ENCODE peak calls at places on chromosomes 2 and 18, in nine cellular contexts. L, K, O, I, W, T, G, Q and Y are unnamed samples.

GRCh38 chr2:28649481-28650260 is 102.0 kb upstream of the PPP1CB start:
- DNase-seq in L (no peak), K (no peak), O (peak), I (no peak), W (no peak), T (peak), G (no peak), Q (no peak), Y (no peak)

GRCh38 chr2:101037161-101037755 is 35.2 kb downstream of the RPL31 start:
- DNase-seq in L (no peak), K (no peak), O (no peak), I (no peak), W (no peak), T (no peak), G (no peak), Q (no peak), Y (no peak)

GRCh38 chr2:31384771-31385276 is 29.7 kb downstream of the XDH start:
- DNase-seq in L (peak), K (no peak), O (peak), I (no peak), W (peak), T (peak), G (no peak), Q (peak), Y (peak)

GRCh38 chr2:139214806-139215205 is 434.6 kb upstream of the NXPH2 start:
- DNase-seq in L (no peak), K (no peak), O (no peak), I (no peak), W (no peak), T (no peak), G (no peak), Q (no peak), Y (no peak)

GRCh38 chr2:225056330-225057073 is 14.2 kb upstream of the DOCK10 start:
- DNase-seq in L (peak), K (no peak), O (no peak), I (no peak), W (no peak), T (peak), G (no peak), Q (peak), Y (no peak)

GRCh38 chr2:226671177-226671676 is 128.4 kb downstream of the IRS1 start:
- DNase-seq in L (no peak), K (no peak), O (no peak), I (no peak), W (peak), T (peak), G (no peak), Q (no peak), Y (no peak)

GRCh38 chr2:239151201-239152131 is 249.4 kb downstream of the HDAC4 start:
- DNase-seq in L (no peak), K (peak), O (no peak), I (no peak), W (no peak), T (peak), G (peak), Q (no peak), Y (no peak)

GRCh38 chr2:47592381-47592780 is 189.4 kb downstream of the MSH2 start:
- DNase-seq in L (no peak), K (no peak), O (no peak), I (no peak), W (no peak), T (no peak), G (no peak), Q (no peak), Y (no peak)

GRCh38 chr18:45651269-45651668 is 36.0 kb downstream of the SLC14A2 start:
- DNase-seq in L (no peak), K (no peak), O (no peak), I (no peak), W (no peak), T (no peak), G (no peak), Q (no peak), Y (no peak)

GRCh38 chr2:177385151-177385550 is 7.4 kb upstream of the AGPS start:
- DNase-seq in L (no peak), K (peak), O (no peak), I (no peak), W (no peak), T (no peak), G (no peak), Q (no peak), Y (no peak)

GRCh38 chr2:119264781-119265692 is 41.4 kb downstream of the STEAP3 start:
- DNase-seq in L (peak), K (no peak), O (peak), I (peak), W (peak), T (peak), G (peak), Q (peak), Y (no peak)

GRCh38 chr2:96529376-96530143 is 7.0 kb upstream of the ARID5A start:
- DNase-seq in L (no peak), K (peak), O (no peak), I (no peak), W (no peak), T (no peak), G (no peak), Q (no peak), Y (no peak)

GRCh38 chr2:176423819-176424218 is 154.6 kb downstream of the MTX2 start:
- DNase-seq in L (no peak), K (no peak), O (no peak), I (no peak), W (no peak), T (no peak), G (no peak), Q (no peak), Y (no peak)

GRCh38 chr2:73920577-73921545 is 5.8 kb upstream of the DGUOK start:
- DNase-seq in L (no peak), K (peak), O (peak), I (peak), W (no peak), T (peak), G (no peak), Q (no peak), Y (no peak)

GRCh38 chr2:169232551-169233154 is 129.7 kb downstream of the LRP2 start:
- DNase-seq in L (no peak), K (no peak), O (no peak), I (no peak), W (no peak), T (no peak), G (no peak), Q (no peak), Y (no peak)

GRCh38 chr2:196592912-196593881 is 46.3 kb upstream of the CCDC150 start:
- DNase-seq in L (peak), K (peak), O (no peak), I (peak), W (peak), T (peak), G (peak), Q (peak), Y (no peak)

GRCh38 chr2:191612496-191612895 is 65.4 kb upstream of the NABP1 start:
- DNase-seq in L (peak), K (no peak), O (no peak), I (no peak), W (peak), T (peak), G (no peak), Q (peak), Y (peak)

GRCh38 chr2:72988726-72989273 is 71.5 kb downstream of the EMX1 start:
- DNase-seq in L (no peak), K (no peak), O (no peak), I (no peak), W (no peak), T (no peak), G (no peak), Q (no peak), Y (no peak)

GRCh38 chr2:163210430-163210918 is 371.9 kb upstream of the KCNH7 start:
- DNase-seq in L (peak), K (no peak), O (no peak), I (no peak), W (peak), T (peak), G (no peak), Q (peak), Y (no peak)

GRCh38 chr2:160906878-160907277 is 253.3 kb upstream of the TANK start:
- DNase-seq in L (no peak), K (no peak), O (no peak), I (no peak), W (peak), T (no peak), G (no peak), Q (no peak), Y (no peak)

GRCh38 chr18:8556424-8556823 is 52.8 kb upstream of the RAB12 start:
- DNase-seq in L (no peak), K (no peak), O (no peak), I (no peak), W (no peak), T (no peak), G (no peak), Q (no peak), Y (no peak)

GRCh38 chr2:227163445-227163997 is 484 bp downstream of the COL4A4 start:
- DNase-seq in L (no peak), K (peak), O (no peak), I (peak), W (no peak), T (peak), G (no peak), Q (no peak), Y (no peak)

GRCh38 chr2:239774933-239775622 is 250.1 kb downstream of the NDUFA10 start:
- DNase-seq in L (no peak), K (no peak), O (no peak), I (no peak), W (no peak), T (no peak), G (no peak), Q (no peak), Y (no peak)

GRCh38 chr18:11667578-11667977 is 21.5 kb upstream of the GNAL start:
- DNase-seq in L (no peak), K (no peak), O (no peak), I (no peak), W (no peak), T (no peak), G (no peak), Q (no peak), Y (no peak)

GRCh38 chr2:170887496-170888265 is 41.4 kb upstream of the GORASP2 start:
- DNase-seq in L (no peak), K (no peak), O (no peak), I (no peak), W (peak), T (no peak), G (no peak), Q (no peak), Y (no peak)

GRCh38 chr18:54700580-54700979 is 109.5 kb downstream of the DYNAP start:
- DNase-seq in L (no peak), K (no peak), O (no peak), I (no peak), W (no peak), T (no peak), G (no peak), Q (no peak), Y (no peak)

GRCh38 chr2:48469731-48470130 is 60.2 kb upstream of the STON1 start:
- DNase-seq in L (no peak), K (no peak), O (no peak), I (no peak), W (no peak), T (no peak), G (no peak), Q (no peak), Y (no peak)

GRCh38 chr2:120522151-120522751 is 176.3 kb downstream of the INHBB start:
- DNase-seq in L (peak), K (peak), O (no peak), I (no peak), W (no peak), T (no peak), G (peak), Q (no peak), Y (no peak)

GRCh38 chr2:41906325-41906700 is 141.5 kb upstream of the PKDCC start:
- DNase-seq in L (peak), K (no peak), O (no peak), I (no peak), W (peak), T (no peak), G (no peak), Q (no peak), Y (no peak)

GRCh38 chr18:13620206-13620672 is 106.1 kb downstream of the FAM210A start:
- DNase-seq in L (no peak), K (no peak), O (no peak), I (no peak), W (no peak), T (no peak), G (peak), Q (no peak), Y (no peak)

GRCh38 chr18:30094556-30094955 is 948.0 kb downstream of the DSC3 start:
- DNase-seq in L (peak), K (no peak), O (no peak), I (no peak), W (peak), T (no peak), G (no peak), Q (no peak), Y (peak)

GRCh38 chr2:136874258-136874657 is 108.9 kb downstream of the THSD7B start:
- DNase-seq in L (peak), K (no peak), O (no peak), I (peak), W (peak), T (no peak), G (peak), Q (peak), Y (no peak)

GRCh38 chr2:227822416-227823003 is 8.9 kb downstream of the CCL20 start:
- DNase-seq in L (no peak), K (no peak), O (no peak), I (no peak), W (peak), T (peak), G (no peak), Q (no peak), Y (peak)

GRCh38 chr2:35960596-35960995 is 395.0 kb upstream of the CRIM1 start:
- DNase-seq in L (no peak), K (no peak), O (no peak), I (no peak), W (no peak), T (no peak), G (no peak), Q (no peak), Y (peak)

GRCh38 chr18:1564793-1565192 is 660.1 kb downstream of the ADCYAP1 start:
- DNase-seq in L (no peak), K (no peak), O (no peak), I (no peak), W (no peak), T (no peak), G (no peak), Q (no peak), Y (no peak)

GRCh38 chr2:82796132-82796531 is 1662.9 kb downstream of the SUCLG1 start:
- DNase-seq in L (peak), K (no peak), O (no peak), I (no peak), W (no peak), T (peak), G (no peak), Q (no peak), Y (no peak)

GRCh38 chr2:82789886-82790276 is 1669.2 kb downstream of the SUCLG1 start:
- DNase-seq in L (peak), K (no peak), O (no peak), I (no peak), W (no peak), T (peak), G (no peak), Q (peak), Y (no peak)

GRCh38 chr2:82795446-82795845 is 1663.6 kb downstream of the SUCLG1 start:
- DNase-seq in L (peak), K (no peak), O (peak), I (no peak), W (peak), T (peak), G (no peak), Q (peak), Y (peak)

GRCh38 chr2:82792316-82792715 is 1666.8 kb downstream of the SUCLG1 start:
- DNase-seq in L (no peak), K (no peak), O (no peak), I (no peak), W (no peak), T (no peak), G (no peak), Q (no peak), Y (no peak)

DNA sequence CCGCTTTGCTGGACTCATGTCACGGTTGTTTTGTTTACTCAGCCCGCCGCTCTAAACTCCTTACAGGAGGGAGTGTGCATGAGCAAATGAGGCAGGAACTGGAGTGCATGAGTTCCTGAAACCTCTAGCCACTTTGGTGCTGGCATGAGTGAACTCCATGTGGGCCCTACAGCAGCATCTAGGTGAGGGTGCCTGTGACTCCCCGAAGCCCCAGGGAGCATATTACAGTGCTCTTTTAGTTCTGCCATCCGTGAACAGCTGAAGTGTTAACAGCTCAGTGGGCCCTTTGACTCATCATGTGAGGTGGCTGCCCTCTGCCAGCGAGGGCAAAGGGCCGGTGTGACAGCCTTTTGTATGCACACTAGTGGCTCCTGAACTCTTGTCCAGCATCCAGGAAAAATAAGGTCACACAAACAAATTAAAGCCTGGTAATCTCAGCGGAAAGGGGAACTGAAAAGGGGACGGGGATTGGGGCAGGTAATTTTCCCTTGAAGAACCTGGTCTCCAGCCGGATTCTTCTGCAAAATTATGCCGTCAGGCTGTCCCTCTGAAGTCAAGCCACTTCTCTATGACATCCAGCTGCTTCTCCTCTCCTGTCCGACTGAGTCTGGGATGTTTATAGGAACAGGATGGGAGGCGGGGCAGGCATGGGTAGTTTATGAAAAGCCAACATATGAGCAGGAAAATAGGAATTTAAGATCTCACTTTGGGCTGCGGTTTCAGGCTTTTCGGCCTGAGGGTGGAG is 1668.6 kb downstream of the SUCLG1 start:
- DNase-seq in L (peak), K (no peak), O (no peak), I (no peak), W (peak), T (peak), G (no peak), Q (peak), Y (no peak)
- TF ChIP-seq CTCF in L (no peak), K (no peak), O (no peak), I (no peak), W (no peak), T (no peak), G (no peak), Q (no peak), Y (no peak)

GRCh38 chr2:230600285-230600684 is 112.4 kb upstream of the CAB39 start:
- DNase-seq in L (no peak), K (no peak), O (no peak), I (no peak), W (no peak), T (no peak), G (no peak), Q (no peak), Y (no peak)
- H3K4me3 ChIP-seq in L (no peak), K (no peak), O (no peak), I (no peak), W (no peak), T (no peak), G (no peak), Q (no peak), Y (no peak)

DNA sequence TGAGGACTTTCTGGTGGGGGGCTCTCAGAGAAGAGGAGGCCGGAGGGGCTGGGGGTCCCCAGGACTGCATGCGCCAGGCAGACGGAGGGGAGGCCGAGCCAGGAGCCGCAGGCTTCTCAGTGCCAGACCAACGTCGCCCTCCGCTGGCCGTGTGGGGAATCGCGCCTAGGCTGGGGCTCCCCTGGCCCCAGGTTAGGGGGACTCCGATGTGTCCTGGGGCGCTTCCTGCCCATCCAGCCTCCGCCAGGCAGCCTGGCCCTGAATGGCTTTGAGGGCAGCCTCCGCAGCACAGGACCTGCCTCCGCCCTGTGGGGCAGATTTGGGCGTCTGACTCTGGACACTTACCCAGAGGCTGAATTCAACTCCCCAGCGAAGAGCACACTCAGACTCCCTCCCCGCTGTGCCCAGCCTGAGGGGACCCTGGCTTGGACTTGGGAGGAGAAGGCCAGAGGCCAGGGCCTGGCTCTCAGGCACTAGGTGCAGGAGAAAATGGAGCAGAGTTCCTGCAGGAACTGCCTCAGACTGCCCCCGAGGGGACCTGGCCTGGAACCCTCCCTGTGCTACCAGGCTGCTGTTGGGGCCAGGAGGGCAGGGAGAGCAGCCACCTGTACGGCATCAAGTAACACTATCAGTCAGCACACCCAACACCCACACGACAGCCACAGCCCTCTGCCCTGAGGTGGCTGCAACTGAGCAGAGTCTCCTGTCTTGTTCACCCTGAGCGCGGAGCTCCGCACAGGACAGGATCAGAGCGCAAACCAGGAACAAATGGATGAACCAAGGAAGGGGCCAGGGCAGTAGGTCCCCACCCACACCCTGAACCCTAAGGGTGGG is 621 bp upstream of the TEKT4 start:
- DNase-seq in L (no peak), K (peak), O (no peak), I (peak), W (no peak), T (no peak), G (no peak), Q (no peak), Y (no peak)
- TF ChIP-seq CTCF in L (peak), K (peak), O (peak), I (peak), W (peak), T (peak), G (peak), Q (peak), Y (peak)

DNA sequence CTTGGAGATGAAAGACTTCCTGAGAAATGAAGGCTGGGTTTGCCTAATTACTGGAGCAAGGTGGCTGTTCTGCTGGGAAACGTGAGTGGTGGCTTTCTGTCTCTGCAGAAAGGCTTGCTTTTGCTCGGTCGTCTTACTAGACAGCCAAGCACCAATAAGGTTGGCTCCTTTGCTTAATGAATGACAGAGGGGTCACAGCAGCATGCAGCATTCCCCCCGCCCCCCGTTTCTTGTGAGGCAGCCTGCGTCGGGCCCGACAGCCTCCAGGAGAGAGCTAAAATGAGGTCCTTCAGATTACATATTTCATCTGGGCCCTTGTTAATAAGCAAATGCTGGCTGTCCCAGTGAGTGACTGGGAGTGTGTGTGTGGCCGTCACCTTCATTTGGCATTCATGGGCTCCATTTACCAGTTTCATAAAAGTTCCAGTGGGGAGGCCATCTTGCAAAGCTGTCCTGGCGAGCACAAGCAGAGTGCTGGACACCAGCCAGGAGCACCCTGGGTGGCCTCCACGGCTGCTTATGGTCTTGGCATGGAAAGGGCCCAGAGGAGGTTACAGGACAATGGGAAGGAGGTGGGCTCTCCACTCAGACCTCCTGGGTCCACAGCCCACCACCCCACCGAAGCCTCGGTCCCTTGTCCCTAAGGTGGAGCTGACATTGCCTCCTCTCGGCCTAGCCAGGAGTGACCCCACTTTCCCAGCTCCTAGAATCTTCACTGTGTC is 37.2 kb downstream of the ODC1 start:
- DNase-seq in L (no peak), K (no peak), O (no peak), I (no peak), W (no peak), T (no peak), G (peak), Q (no peak), Y (no peak)
- H3K4me3 ChIP-seq in L (no peak), K (no peak), O (no peak), I (no peak), W (no peak), T (no peak), G (no peak), Q (no peak), Y (no peak)

DNA sequence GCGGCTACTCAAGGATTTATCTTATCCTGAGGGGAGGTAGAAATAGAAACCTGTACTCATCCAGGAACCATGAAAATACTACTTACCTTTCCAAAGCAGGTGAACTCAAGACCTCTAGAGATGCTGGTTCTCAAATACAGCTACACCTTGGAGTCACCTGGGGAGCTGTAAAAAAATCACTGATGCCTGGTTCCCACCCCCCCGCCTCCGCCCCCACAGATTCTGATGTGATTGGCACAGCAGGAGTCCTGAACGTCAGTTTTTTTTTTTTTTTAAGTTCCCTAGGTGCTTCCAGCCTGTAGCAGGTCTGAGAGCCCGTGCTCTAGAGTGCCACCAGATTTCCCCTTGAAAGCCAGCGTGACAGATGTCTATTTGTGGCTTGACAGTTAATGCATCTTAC is 113.6 kb downstream of the MRO start:
- DNase-seq in L (no peak), K (no peak), O (no peak), I (no peak), W (no peak), T (no peak), G (no peak), Q (no peak), Y (no peak)
- TF ChIP-seq CTCF in L (no peak), K (no peak), O (no peak), I (no peak), W (no peak), T (no peak), G (no peak), Q (no peak), Y (no peak)